ENCODE peak calls at places on chromosomes 12 and 14, in eight cellular contexts. P is heart left ventricle, Y is heart right ventricle, E is Peyer's patch, U is neural progenitor cell, F is RWPE2, V is PC-3, M is colonic mucosa. J is an unnamed sample.

GRCh38 chr14:105421723-105422615 is 2.3 kb downstream of the MTA1 start:
- DNase-seq in P (peak; percentile 31), Y (no peak), E (no peak), U (no peak), F (peak; percentile 70), V (no peak), M (no peak), J (no peak)

GRCh38 chr12:100895197-100895596 is 100.6 kb downstream of the ANO4 start:
- DNase-seq in P (no peak), Y (no peak), E (no peak), U (no peak), F (no peak), V (no peak), M (no peak), J (no peak)

GRCh38 chr14:90755661-90756304 is 60.4 kb downstream of the TTC7B start:
- DNase-seq in P (no peak), Y (no peak), E (no peak), U (no peak), F (no peak), V (peak; percentile 40), M (no peak), J (no peak)

GRCh38 chr14:100523536-100524025 is 63.6 kb downstream of the BEGAIN start:
- DNase-seq in P (no peak), Y (no peak), E (no peak), U (no peak), F (peak; percentile 50), V (no peak), M (peak; percentile 44), J (no peak)

GRCh38 chr12:15830538-15830937 is 41.4 kb upstream of the EPS8 start:
- DNase-seq in P (no peak), Y (no peak), E (no peak), U (no peak), F (no peak), V (no peak), M (no peak), J (no peak)

GRCh38 chr14:62289471-62289870 is 527.3 kb downstream of the SNAPC1 start:
- DNase-seq in P (no peak), Y (no peak), E (no peak), U (no peak), F (no peak), V (peak; percentile 30), M (no peak), J (no peak)

GRCh38 chr14:21066882-21067502 is 3.1 kb upstream of the ARHGEF40 start:
- DNase-seq in P (no peak), Y (no peak), E (no peak), U (no peak), F (no peak), V (peak; percentile 43), M (no peak), J (no peak)

GRCh38 chr14:23114669-23115491 is 4.2 kb downstream of the CEBPE start:
- DNase-seq in P (no peak), Y (no peak), E (no peak), U (no peak), F (peak; percentile 95), V (peak; percentile 93), M (no peak), J (no peak)

GRCh38 chr12:99984271-99985128 is at the start of gene ANKS1B:
- DNase-seq in P (peak; percentile 54), Y (peak; percentile 45), E (peak; percentile 49), U (peak; percentile 86), F (no peak), V (peak; percentile 49), M (peak; percentile 45), J (peak; percentile 35)

GRCh38 chr14:94043756-94044475 is 17.8 kb downstream of the OTUB2 start:
- DNase-seq in P (no peak), Y (no peak), E (no peak), U (no peak), F (peak; percentile 63), V (no peak), M (no peak), J (no peak)

GRCh38 chr12:65875635-65876034 is 51.4 kb downstream of the HMGA2 start:
- DNase-seq in P (no peak), Y (no peak), E (no peak), U (no peak), F (no peak), V (no peak), M (no peak), J (no peak)

GRCh38 chr12:42475055-42475454 is 114.5 kb downstream of the PRICKLE1 start:
- DNase-seq in P (no peak), Y (no peak), E (no peak), U (no peak), F (no peak), V (no peak), M (no peak), J (no peak)

GRCh38 chr14:23206422-23207145 is 23.1 kb upstream of the SLC7A8 start:
- DNase-seq in P (no peak), Y (no peak), E (no peak), U (no peak), F (no peak), V (no peak), M (no peak), J (no peak)

GRCh38 chr14:37592288-37593274 is 2.5 kb downstream of the FOXA1 start:
- DNase-seq in P (no peak), Y (peak; percentile 6), E (peak; percentile 66), U (peak; percentile 42), F (peak; percentile 78), V (peak; percentile 52), M (peak; percentile 50), J (no peak)

GRCh38 chr12:130872179-130873096 is 572 bp downstream of the RAN start:
- DNase-seq in P (peak; percentile 41), Y (peak; percentile 45), E (peak; percentile 73), U (peak; percentile 71), F (no peak), V (peak; percentile 33), M (no peak), J (no peak)

GRCh38 chr12:11991604-11992003 is 79.1 kb upstream of the BCL2L14 start:
- DNase-seq in P (no peak), Y (no peak), E (no peak), U (no peak), F (no peak), V (no peak), M (no peak), J (no peak)

GRCh38 chr12:30805959-30806358 is 51.2 kb upstream of the CAPRIN2 start:
- DNase-seq in P (no peak), Y (no peak), E (no peak), U (no peak), F (no peak), V (peak; percentile 48), M (no peak), J (no peak)

GRCh38 chr12:44876554-44877275 is 600 bp upstream of the NELL2 start:
- DNase-seq in P (no peak), Y (peak; percentile 14), E (peak; percentile 52), U (peak; percentile 85), F (no peak), V (peak; percentile 17), M (peak; percentile 19), J (peak; percentile 5)

GRCh38 chr12:127306604-127307215 is 960.3 kb upstream of the TMEM132C start:
- DNase-seq in P (no peak), Y (no peak), E (no peak), U (no peak), F (no peak), V (peak; percentile 81), M (no peak), J (no peak)

GRCh38 chr12:47079894-47080724 is at the start of gene AMIGO2:
- DNase-seq in P (peak; percentile 60), Y (peak; percentile 54), E (peak; percentile 62), U (peak; percentile 65), F (peak; percentile 73), V (peak; percentile 87), M (peak; percentile 40), J (no peak)

GRCh38 chr12:111063296-111064026 is 143.1 kb upstream of the MYL2 start:
- DNase-seq in P (no peak), Y (no peak), E (no peak), U (no peak), F (peak; percentile 93), V (peak; percentile 99), M (no peak), J (no peak)

GRCh38 chr14:93901813-93902212 is 25.3 kb upstream of the FAM181A start:
- DNase-seq in P (no peak), Y (no peak), E (no peak), U (no peak), F (no peak), V (no peak), M (no peak), J (no peak)

GRCh38 chr12:27552886-27553560 is 29.0 kb downstream of the PPFIBP1 start:
- DNase-seq in P (no peak), Y (no peak), E (no peak), U (no peak), F (no peak), V (no peak), M (no peak), J (no peak)

GRCh38 chr12:54368016-54368708 is 3.9 kb upstream of the GPR84 start:
- DNase-seq in P (no peak), Y (no peak), E (no peak), U (no peak), F (no peak), V (no peak), M (no peak), J (no peak)
- H3K4me3 ChIP-seq in P (peak overlapping the region; percentile 51), Y (peak overlapping the region; percentile 57), E (peak overlapping the region; percentile 42), U (no peak overlapping the region), F (no peak overlapping the region), V (peak overlapping the region; percentile 30), M (no peak overlapping the region), J (no peak overlapping the region)

GRCh38 chr12:94380507-94380906 is 79.2 kb downstream of the CEP83 start:
- DNase-seq in P (no peak), Y (no peak), E (no peak), U (no peak), F (no peak), V (peak; percentile 5), M (no peak), J (no peak)
- H3K27ac ChIP-seq in P (no peak overlapping the region), Y (no peak overlapping the region), E (no peak overlapping the region), U (no peak overlapping the region), F (no peak overlapping the region), V (no peak overlapping the region), M (no peak overlapping the region), J (no peak overlapping the region)

GRCh38 chr12:81758421-81759214 is 532 bp downstream of the PPFIA2 start:
- DNase-seq in P (peak; percentile 24), Y (peak; percentile 15), E (no peak), U (peak; percentile 57), F (no peak), V (no peak), M (no peak), J (no peak)

GRCh38 chr12:81759215-81759991 is at the start of gene PPFIA2:
- DNase-seq in P (no peak), Y (peak; percentile 17), E (peak; percentile 44), U (peak; percentile 70), F (no peak), V (no peak), M (peak; percentile 18), J (no peak)

GRCh38 chr12:81757731-81758325 is 1.3 kb downstream of the PPFIA2 start:
- DNase-seq in P (no peak), Y (no peak), E (no peak), U (no peak), F (no peak), V (no peak), M (no peak), J (no peak)
- H3K4me3 ChIP-seq in P (peak overlapping the region; percentile 51), Y (peak overlapping the region; percentile 62), E (peak overlapping the region; percentile 43), U (peak overlapping the region; percentile 67), F (no peak overlapping the region), V (no peak overlapping the region), M (peak overlapping the region; percentile 32), J (no peak overlapping the region)

DNA sequence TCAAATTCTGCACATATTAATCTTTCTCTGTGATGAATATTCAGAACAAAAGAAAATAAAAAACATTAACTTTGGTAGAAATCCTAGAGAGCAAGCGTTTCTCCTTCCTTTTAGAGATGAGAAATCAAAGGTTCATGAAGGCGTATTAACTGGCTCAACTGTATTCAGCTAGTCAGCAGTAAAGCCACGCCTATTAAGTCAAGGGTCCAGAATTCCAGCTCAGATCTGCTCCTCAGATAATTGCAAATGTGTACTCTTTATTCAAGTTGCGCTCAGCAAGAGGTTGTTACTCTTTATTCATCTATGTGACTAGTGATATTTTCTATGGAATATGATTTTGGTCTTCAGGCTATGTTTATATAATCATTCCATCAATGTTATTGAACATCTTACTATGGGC is 13.1 kb upstream of the POC1B start:
- DNase-seq in P (no peak), Y (no peak), E (no peak), U (no peak), F (no peak), V (no peak), M (no peak), J (no peak)
- H3K27ac ChIP-seq in P (no peak overlapping the region), Y (no peak overlapping the region), E (no peak overlapping the region), U (no peak overlapping the region), F (no peak overlapping the region), V (no peak overlapping the region), M (no peak overlapping the region), J (no peak overlapping the region)